ENCODE peak calls at places on chromosomes 3 and 15, in four cellular contexts. E, F, R and B are unnamed samples.

GRCh38 chr3:139263798-139264197 is 80.0 kb upstream of the MRPS22 start:
- DNase-seq in R (no peak), F (no peak), E (no peak), B (no peak)

GRCh38 chr3:49164983-49165720 is 979 bp downstream of the CCDC71 start:
- DNase-seq in R (no peak), F (no peak), E (no peak), B (no peak)

GRCh38 chr3:57556459-57557087 is 499 bp downstream of the PDE12 start:
- DNase-seq in R (no peak), E (peak; percentile 34), F (no peak), B (no peak)

GRCh38 chr15:28983432-28984311 is 97.9 kb downstream of the APBA2 start:
- DNase-seq in E (no peak), R (no peak), F (no peak), B (no peak)

GRCh38 chr3:31534036-31534435 is 1.3 kb downstream of the STT3B start:
- DNase-seq in F (no peak), E (peak; percentile 12), R (no peak), B (no peak)

GRCh38 chr3:48088056-48088748 is 72.0 kb upstream of the MAP4 start:
- DNase-seq in F (no peak), E (peak; percentile 32), R (no peak), B (no peak)

GRCh38 chr3:50164056-50164455 is 8.9 kb downstream of the SEMA3F start:
- DNase-seq in F (peak; percentile 56), R (peak; percentile 75), E (peak; percentile 94), B (no peak)

GRCh38 chr3:177141899-177142651 is 55.2 kb downstream of the TBL1XR1 start:
- DNase-seq in E (no peak), R (no peak), F (no peak), B (no peak)

GRCh38 chr3:63998852-63999754 is 24.2 kb downstream of the PSMD6 start:
- DNase-seq in E (no peak), R (no peak), F (no peak), B (no peak)

GRCh38 chr3:27130796-27131195 is 238.4 kb downstream of the NEK10 start:
- DNase-seq in F (no peak), R (no peak), E (no peak), B (no peak)

GRCh38 chr15:88246666-88247446 is 9.7 kb downstream of the NTRK3 start:
- DNase-seq in F (peak; percentile 16), R (peak; percentile 50), E (peak; percentile 80), B (peak; percentile 65)

GRCh38 chr3:155110996-155111901 is 31.1 kb downstream of the MME start:
- DNase-seq in R (no peak), F (no peak), E (no peak), B (no peak)

GRCh38 chr15:90482124-90483011 is 47.4 kb upstream of the CRTC3 start:
- DNase-seq in E (peak; percentile 82), F (peak; percentile 25), R (peak; percentile 78), B (peak; percentile 29)

GRCh38 chr3:151864423-151865101 is 8.9 kb upstream of the SUCNR1 start:
- DNase-seq in E (peak; percentile 90), R (peak; percentile 84), F (peak; percentile 45), B (no peak)

GRCh38 chr3:156742401-156742800 is 68.0 kb downstream of the TIPARP start:
- DNase-seq in R (no peak), F (no peak), E (no peak), B (no peak)

GRCh38 chr3:39130026-39130425 is 22.5 kb downstream of the TTC21A start:
- DNase-seq in F (no peak), R (no peak), E (no peak), B (no peak)

GRCh38 chr3:194272861-194273266 is 78.3 kb downstream of the CPN2 start:
- DNase-seq in R (no peak), E (peak; percentile 19), F (peak; percentile 86), B (no peak)

GRCh38 chr3:38131621-38132369 is 5.1 kb downstream of the ACAA1 start:
- DNase-seq in E (peak; percentile 56), R (peak; percentile 51), F (no peak), B (no peak)

GRCh38 chr15:96416934-96417759 is 86.6 kb downstream of the NR2F2 start:
- DNase-seq in F (no peak), R (peak; percentile 47), E (peak; percentile 22), B (no peak)

GRCh38 chr3:48851407-48851806 is 3.7 kb upstream of the PRKAR2A start:
- DNase-seq in F (no peak), E (peak; percentile 57), R (no peak), B (no peak)

GRCh38 chr3:15499536-15499935 is 22.0 kb downstream of the COLQ start:
- DNase-seq in R (no peak), E (no peak), F (no peak), B (no peak)

GRCh38 chr3:144774897-144775296 is 803.3 kb downstream of the DIPK2A start:
- DNase-seq in F (peak; percentile 77), R (no peak), E (no peak), B (no peak)

GRCh38 chr15:62899090-62899493 is 143.5 kb upstream of the TPM1 start:
- DNase-seq in F (no peak), R (no peak), E (peak; percentile 38), B (no peak)

GRCh38 chr3:13107661-13108060 is 34.4 kb upstream of the IQSEC1 start:
- DNase-seq in F (no peak), E (no peak), R (no peak), B (no peak)

GRCh38 chr15:101641894-101642293 is 10.3 kb downstream of the TM2D3 start:
- DNase-seq in E (peak; percentile 86), F (no peak), R (peak; percentile 83), B (no peak)

GRCh38 chr15:65805019-65805738 is 13.1 kb upstream of the DENND4A start:
- DNase-seq in R (peak; percentile 25), F (no peak), E (peak; percentile 22), B (no peak)

GRCh38 chr15:93139436-93139835 is 50.4 kb upstream of the RGMA start:
- DNase-seq in F (no peak), R (no peak), E (no peak), B (no peak)

DNA sequence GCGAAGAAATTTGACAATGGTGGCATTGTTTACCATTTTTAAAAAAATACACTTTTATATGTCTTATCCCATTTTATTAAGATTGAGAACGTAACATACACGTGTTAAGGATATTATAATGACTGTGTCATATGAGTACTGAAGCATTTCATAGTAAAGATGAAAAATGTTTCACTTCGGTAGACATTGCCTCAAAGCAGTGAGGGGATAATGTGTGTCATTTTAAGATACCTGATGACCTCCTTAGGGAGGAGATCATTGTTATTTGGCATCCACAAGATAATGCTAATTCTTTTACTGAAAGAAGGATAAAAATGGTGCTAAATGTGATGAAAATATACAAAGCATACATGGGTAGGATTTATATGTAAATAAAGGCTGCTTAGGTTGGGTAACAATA is 107.3 kb downstream of the STAC start:
- DNase-seq in E (no peak), R (no peak), F (no peak), B (no peak)
- TF ChIP-seq CTCF in E (no peak), R (no peak), F (no peak), B (no peak)

GRCh38 chr3:180854887-180855286 is 57.6 kb upstream of the FXR1 start:
- DNase-seq in R (no peak), E (no peak), F (no peak), B (no peak)

GRCh38 chr3:180855956-180856355 is 56.5 kb upstream of the FXR1 start:
- DNase-seq in E (no peak), F (no peak), R (no peak), B (no peak)

GRCh38 chr3:180860180-180860858 is 52.2 kb upstream of the FXR1 start:
- DNase-seq in E (no peak), R (no peak), F (no peak), B (no peak)

DNA sequence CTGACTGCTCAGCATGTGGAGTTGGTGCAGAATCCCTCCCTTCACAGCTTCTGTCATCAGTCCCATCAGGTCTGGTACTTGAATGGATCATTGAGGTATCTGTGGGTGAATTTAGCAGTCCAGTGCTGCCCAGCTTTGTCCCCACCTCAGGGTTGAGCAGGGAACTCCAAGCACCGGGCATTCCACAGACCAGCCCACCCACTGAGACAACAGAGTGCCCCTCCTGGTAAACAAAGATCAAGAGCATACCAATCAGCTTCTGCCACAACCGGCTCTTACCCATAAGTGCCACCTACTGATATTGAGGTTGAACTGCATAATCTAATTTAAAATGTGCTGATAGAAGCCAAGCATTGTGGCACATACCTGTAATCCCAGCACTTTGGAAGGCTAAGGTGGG is 57.1 kb upstream of the FXR1 start:
- DNase-seq in F (no peak), E (no peak), R (peak; percentile 19), B (no peak)
- TF ChIP-seq CTCF in F (no peak), E (no peak), R (peak; percentile 30), B (no peak)

DNA sequence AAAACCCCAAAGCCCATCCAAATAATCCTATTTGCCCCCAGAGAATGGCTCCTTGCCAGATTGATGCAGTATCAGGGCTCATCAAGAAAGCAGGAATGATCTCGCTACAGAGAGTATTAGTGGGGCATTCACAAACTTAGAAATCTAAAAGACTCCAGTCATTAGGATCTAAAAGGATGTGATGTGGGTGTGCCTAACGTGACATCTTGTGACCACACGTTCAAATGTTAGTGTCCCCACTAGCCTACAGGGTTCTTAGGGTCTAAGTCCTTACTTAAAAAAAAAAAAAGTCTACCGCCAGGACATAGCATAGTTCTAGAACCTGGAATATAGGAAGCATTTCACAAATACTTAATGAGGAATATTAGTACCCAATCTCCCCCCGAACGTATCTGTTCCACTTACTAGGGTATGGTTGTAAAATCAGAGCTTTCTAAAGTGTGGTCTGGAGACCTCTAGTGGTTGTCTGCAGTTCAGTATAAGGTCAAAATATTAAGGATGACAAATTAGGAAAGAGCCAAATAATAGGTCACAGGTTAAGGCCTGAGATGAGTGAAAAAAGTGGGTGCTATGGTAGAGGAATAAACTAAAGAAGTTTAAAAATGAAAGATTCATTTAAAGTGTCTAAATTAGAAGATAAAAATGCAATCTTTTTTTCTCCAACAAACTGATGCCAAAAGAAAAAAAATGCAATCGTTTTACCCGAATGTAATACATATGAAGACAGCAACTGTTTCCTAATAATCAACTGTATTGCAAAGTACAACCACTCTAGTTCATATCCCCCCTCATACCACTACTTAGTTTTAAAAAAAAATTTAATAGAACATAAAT is 4.2 kb upstream of the CHRM5 start:
- DNase-seq in R (peak; percentile 44), F (no peak), E (peak; percentile 69), B (no peak)
- TF ChIP-seq CTCF in R (peak; percentile 45), F (peak; percentile 67), E (peak; percentile 76), B (no peak)

GRCh38 chr3:190701096-190701532 is 161.4 kb downstream of the GMNC start:
- DNase-seq in F (peak; percentile 2), E (peak; percentile 70), R (peak; percentile 37), B (no peak)
- TF ChIP-seq CTCF in F (peak; percentile 30), E (peak; percentile 73), R (peak; percentile 46), B (no peak)